ENCODE peak calls at places on chromosomes 4 and X, in five cellular contexts. H, T, A, N and J are unnamed samples.

GRCh38 chr4:121050251-121050650 is 22.1 kb downstream of the NDNF start:
- DNase-seq in H (peak), T (no peak), A (no peak), N (no peak), J (no peak)

GRCh38 chrX:24025741-24026402 is 1.1 kb downstream of the KLHL15 start:
- DNase-seq in H (peak), T (peak), A (no peak), N (peak), J (no peak)

GRCh38 chr4:825969-826330 is at the start of gene CPLX1:
- DNase-seq in H (no peak), T (no peak), A (no peak), N (no peak), J (peak)

GRCh38 chrX:112844250-112844649 is 3.6 kb upstream of the AMOT start:
- DNase-seq in H (no peak), T (no peak), A (no peak), N (no peak), J (no peak)

GRCh38 chr4:149057594-149057993 is 615.4 kb upstream of the NR3C2 start:
- DNase-seq in H (no peak), T (no peak), A (no peak), N (no peak), J (no peak)

GRCh38 chr4:17809667-17810066 is 890 bp downstream of the DCAF16 start:
- DNase-seq in H (peak), T (no peak), A (no peak), N (no peak), J (no peak)

GRCh38 chr4:43763029-43763610 is 685.5 kb downstream of the KCTD8 start:
- DNase-seq in H (no peak), T (no peak), A (no peak), N (no peak), J (no peak)

GRCh38 chr4:169080970-169081369 is 70.9 kb upstream of the CBR4 start:
- DNase-seq in H (no peak), T (no peak), A (peak), N (no peak), J (no peak)

GRCh38 chr4:39698424-39699009 is 581 bp downstream of the UBE2K start:
- DNase-seq in H (no peak), T (no peak), A (peak), N (no peak), J (peak)

GRCh38 chr4:120927758-120928409 is 5.4 kb upstream of the PRDM5 start:
- DNase-seq in H (no peak), T (no peak), A (no peak), N (no peak), J (no peak)

GRCh38 chrX:45862801-45863200 is 662.1 kb upstream of the DIPK2B start:
- DNase-seq in H (no peak), T (no peak), A (no peak), N (no peak), J (no peak)

GRCh38 chrX:2507904-2508630 is 7.3 kb upstream of the DHRSX start:
- DNase-seq in H (no peak), T (no peak), A (no peak), N (peak), J (no peak)

GRCh38 chr4:177480796-177481195 is 38.6 kb upstream of the AGA start:
- DNase-seq in H (no peak), T (no peak), A (no peak), N (no peak), J (no peak)

GRCh38 chr4:180234730-180235129 is 2008.5 kb upstream of the TENM3 start:
- DNase-seq in H (no peak), T (no peak), A (no peak), N (no peak), J (no peak)

GRCh38 chr4:84967292-84967651 is 782 bp upstream of the WDFY3 start:
- DNase-seq in H (no peak), T (no peak), A (peak), N (no peak), J (no peak)

GRCh38 chrX:1592128-1592862 is 891 bp downstream of the AKAP17A start:
- DNase-seq in H (no peak), T (no peak), A (peak), N (peak), J (peak)

GRCh38 chrX:53284684-53285447 is 3.5 kb upstream of the IQSEC2 start:
- DNase-seq in H (no peak), T (no peak), A (peak), N (peak), J (peak)

GRCh38 chrX:95058815-95059214 is 1384.8 kb downstream of the FAM133A start:
- DNase-seq in H (no peak), T (peak), A (peak), N (no peak), J (no peak)

GRCh38 chr4:94171616-94172015 is 36.0 kb upstream of the SMARCAD1 start:
- DNase-seq in H (no peak), T (no peak), A (no peak), N (no peak), J (peak)

GRCh38 chr4:159504634-159505033 is 401.8 kb downstream of the RAPGEF2 start:
- DNase-seq in H (no peak), T (no peak), A (no peak), N (no peak), J (no peak)

GRCh38 chr4:185395956-185396723 is 416 bp upstream of the LRP2BP start:
- DNase-seq in H (peak), T (peak), A (peak), N (peak), J (peak)

GRCh38 chrX:41027388-41027787 is 57.9 kb upstream of the USP9X start:
- DNase-seq in H (no peak), T (peak), A (peak), N (no peak), J (no peak)

GRCh38 chrX:65924938-65925507 is 114.9 kb downstream of the VSIG4 start:
- DNase-seq in H (no peak), T (no peak), A (no peak), N (no peak), J (peak)

GRCh38 chrX:132092439-132093065 is 35.3 kb downstream of the FRMD7 start:
- DNase-seq in H (peak), T (peak), A (peak), N (no peak), J (peak)